ENCODE peak calls at places on chromosome 3, in seven cellular contexts. One of them, this sample, is unnamed.

GRCh38 chr3:196115678-196116083 is 33.8 kb upstream of the TFRC start:
- DNase-seq in Peyer's patch: peak; percentile 58
- DNase-seq in left ventricle myocardium inferior: no peak
- DNase-seq in right cardiac atrium: no peak
- DNase-seq in heart left ventricle: no peak
- DNase-seq in caudate nucleus: no peak
- DNase-seq in cardiac muscle cell: no peak
- DNase-seq in this sample: no peak

GRCh38 chr3:113185436-113185835 is 25.9 kb upstream of the BOC start:
- DNase-seq in Peyer's patch: no peak
- DNase-seq in left ventricle myocardium inferior: no peak
- DNase-seq in right cardiac atrium: no peak
- DNase-seq in heart left ventricle: no peak
- DNase-seq in caudate nucleus: no peak
- DNase-seq in cardiac muscle cell: no peak
- DNase-seq in this sample: no peak

GRCh38 chr3:190027116-190027515 is 93.6 kb downstream of the P3H2 start:
- DNase-seq in Peyer's patch: no peak
- DNase-seq in left ventricle myocardium inferior: no peak
- DNase-seq in right cardiac atrium: no peak
- DNase-seq in heart left ventricle: no peak
- DNase-seq in caudate nucleus: no peak
- DNase-seq in cardiac muscle cell: no peak
- DNase-seq in this sample: no peak

GRCh38 chr3:191790934-191791333 is 330.0 kb downstream of the PYDC2 start:
- DNase-seq in Peyer's patch: no peak
- DNase-seq in left ventricle myocardium inferior: no peak
- DNase-seq in right cardiac atrium: no peak
- DNase-seq in heart left ventricle: no peak
- DNase-seq in caudate nucleus: no peak
- DNase-seq in cardiac muscle cell: no peak
- DNase-seq in this sample: no peak

GRCh38 chr3:10757021-10757820 is 58.8 kb upstream of the SLC6A11 start:
- DNase-seq in Peyer's patch: no peak
- DNase-seq in left ventricle myocardium inferior: no peak
- DNase-seq in right cardiac atrium: no peak
- DNase-seq in heart left ventricle: no peak
- DNase-seq in caudate nucleus: no peak
- DNase-seq in cardiac muscle cell: no peak
- DNase-seq in this sample: no peak

GRCh38 chr3:150275946-150276345 is 132.2 kb upstream of the TSC22D2 start:
- DNase-seq in Peyer's patch: no peak
- DNase-seq in left ventricle myocardium inferior: no peak
- DNase-seq in right cardiac atrium: no peak
- DNase-seq in heart left ventricle: no peak
- DNase-seq in caudate nucleus: no peak
- DNase-seq in cardiac muscle cell: no peak
- DNase-seq in this sample: no peak

GRCh38 chr3:177793451-177793850 is 596.2 kb upstream of the TBL1XR1 start:
- DNase-seq in Peyer's patch: no peak
- DNase-seq in left ventricle myocardium inferior: no peak
- DNase-seq in right cardiac atrium: no peak
- DNase-seq in heart left ventricle: no peak
- DNase-seq in caudate nucleus: no peak
- DNase-seq in cardiac muscle cell: no peak
- DNase-seq in this sample: no peak

GRCh38 chr3:36595531-36595930 is 168.8 kb downstream of the DCLK3 start:
- DNase-seq in Peyer's patch: no peak
- DNase-seq in left ventricle myocardium inferior: no peak
- DNase-seq in right cardiac atrium: no peak
- DNase-seq in heart left ventricle: no peak
- DNase-seq in caudate nucleus: no peak
- DNase-seq in cardiac muscle cell: no peak
- DNase-seq in this sample: no peak

GRCh38 chr3:78148986-78149717 is 1109.3 kb downstream of the ROBO2 start:
- DNase-seq in Peyer's patch: no peak
- DNase-seq in left ventricle myocardium inferior: no peak
- DNase-seq in right cardiac atrium: no peak
- DNase-seq in heart left ventricle: no peak
- DNase-seq in caudate nucleus: no peak
- DNase-seq in cardiac muscle cell: no peak
- DNase-seq in this sample: no peak

GRCh38 chr3:178318440-178318839 is 217.8 kb upstream of the KCNMB2 start:
- DNase-seq in Peyer's patch: no peak
- DNase-seq in left ventricle myocardium inferior: no peak
- DNase-seq in right cardiac atrium: no peak
- DNase-seq in heart left ventricle: no peak
- DNase-seq in caudate nucleus: peak; percentile 16
- DNase-seq in cardiac muscle cell: no peak
- DNase-seq in this sample: no peak

GRCh38 chr3:161108840-161109239 is 3.7 kb upstream of the B3GALNT1 start:
- DNase-seq in Peyer's patch: no peak
- DNase-seq in left ventricle myocardium inferior: no peak
- DNase-seq in right cardiac atrium: no peak
- DNase-seq in heart left ventricle: no peak
- DNase-seq in caudate nucleus: no peak
- DNase-seq in cardiac muscle cell: no peak
- DNase-seq in this sample: no peak

GRCh38 chr3:181329024-181329423 is 339.5 kb upstream of the DNAJC19 start:
- DNase-seq in Peyer's patch: no peak
- DNase-seq in left ventricle myocardium inferior: no peak
- DNase-seq in right cardiac atrium: no peak
- DNase-seq in heart left ventricle: no peak
- DNase-seq in caudate nucleus: no peak
- DNase-seq in cardiac muscle cell: no peak
- DNase-seq in this sample: no peak

GRCh38 chr3:126342991-126343661 is 14.1 kb downstream of the KLF15 start:
- DNase-seq in Peyer's patch: peak; percentile 41
- DNase-seq in left ventricle myocardium inferior: no peak
- DNase-seq in right cardiac atrium: no peak
- DNase-seq in heart left ventricle: peak; percentile 13
- DNase-seq in caudate nucleus: no peak
- DNase-seq in cardiac muscle cell: peak; percentile 20
- DNase-seq in this sample: no peak

GRCh38 chr3:4504340-4505261 is 11.5 kb downstream of the ITPR1 start:
- DNase-seq in Peyer's patch: peak; percentile 62
- DNase-seq in left ventricle myocardium inferior: no peak
- DNase-seq in right cardiac atrium: peak; percentile 27
- DNase-seq in heart left ventricle: no peak
- DNase-seq in caudate nucleus: no peak
- DNase-seq in cardiac muscle cell: peak; percentile 42
- DNase-seq in this sample: no peak

GRCh38 chr3:119497824-119498187 is 541 bp upstream of the TIMMDC1 start:
- DNase-seq in Peyer's patch: peak; percentile 51
- DNase-seq in left ventricle myocardium inferior: no peak
- DNase-seq in right cardiac atrium: no peak
- DNase-seq in heart left ventricle: no peak
- DNase-seq in caudate nucleus: no peak
- DNase-seq in cardiac muscle cell: peak; percentile 16
- DNase-seq in this sample: no peak

GRCh38 chr3:67415504-67415903 is 238.9 kb downstream of the SUCLG2 start:
- DNase-seq in Peyer's patch: no peak
- DNase-seq in left ventricle myocardium inferior: no peak
- DNase-seq in right cardiac atrium: no peak
- DNase-seq in heart left ventricle: no peak
- DNase-seq in caudate nucleus: no peak
- DNase-seq in cardiac muscle cell: no peak
- DNase-seq in this sample: peak; percentile 18

GRCh38 chr3:50268703-50269451 is at the start of gene SEMA3B:
- DNase-seq in Peyer's patch: peak; percentile 91
- DNase-seq in left ventricle myocardium inferior: peak; percentile 60
- DNase-seq in right cardiac atrium: peak; percentile 73
- DNase-seq in heart left ventricle: peak; percentile 68
- DNase-seq in caudate nucleus: peak; percentile 35
- DNase-seq in cardiac muscle cell: no peak
- DNase-seq in this sample: no peak

GRCh38 chr3:134038716-134039115 is 9.0 kb upstream of the SLCO2A1 start:
- DNase-seq in Peyer's patch: peak; percentile 54
- DNase-seq in left ventricle myocardium inferior: no peak
- DNase-seq in right cardiac atrium: no peak
- DNase-seq in heart left ventricle: no peak
- DNase-seq in caudate nucleus: no peak
- DNase-seq in cardiac muscle cell: no peak
- DNase-seq in this sample: no peak

GRCh38 chr3:16866447-16867025 is 18.2 kb upstream of the PLCL2 start:
- DNase-seq in Peyer's patch: no peak
- DNase-seq in left ventricle myocardium inferior: no peak
- DNase-seq in right cardiac atrium: no peak
- DNase-seq in heart left ventricle: no peak
- DNase-seq in caudate nucleus: no peak
- DNase-seq in cardiac muscle cell: no peak
- DNase-seq in this sample: no peak

GRCh38 chr3:102926618-102927017 is 491.8 kb downstream of the ZPLD1 start:
- DNase-seq in Peyer's patch: no peak
- DNase-seq in left ventricle myocardium inferior: no peak
- DNase-seq in right cardiac atrium: no peak
- DNase-seq in heart left ventricle: no peak
- DNase-seq in caudate nucleus: no peak
- DNase-seq in cardiac muscle cell: no peak
- DNase-seq in this sample: no peak

GRCh38 chr3:55487376-55488241 is 503 bp upstream of the WNT5A start:
- DNase-seq in Peyer's patch: no peak
- DNase-seq in left ventricle myocardium inferior: peak; percentile 22
- DNase-seq in right cardiac atrium: no peak
- DNase-seq in heart left ventricle: peak; percentile 12
- DNase-seq in caudate nucleus: no peak
- DNase-seq in cardiac muscle cell: peak; percentile 68
- DNase-seq in this sample: no peak
- H3K27ac ChIP-seq in Peyer's patch: peak overlapping the region; percentile 78
- H3K27ac ChIP-seq in left ventricle myocardium inferior: peak overlapping the region; percentile 74
- H3K27ac ChIP-seq in right cardiac atrium: no peak overlapping the region
- H3K27ac ChIP-seq in heart left ventricle: peak overlapping the region; percentile 56
- H3K27ac ChIP-seq in caudate nucleus: no peak overlapping the region
- H3K27ac ChIP-seq in cardiac muscle cell: peak overlapping the region; percentile 91
- H3K27ac ChIP-seq in this sample: peak overlapping the region; percentile 97

GRCh38 chr3:12818273-12818672 is 21.8 kb downstream of the CAND2 start:
- DNase-seq in Peyer's patch: no peak
- DNase-seq in left ventricle myocardium inferior: no peak
- DNase-seq in right cardiac atrium: no peak
- DNase-seq in heart left ventricle: no peak
- DNase-seq in caudate nucleus: no peak
- DNase-seq in cardiac muscle cell: no peak
- DNase-seq in this sample: no peak
- H3K27ac ChIP-seq in Peyer's patch: no peak overlapping the region
- H3K27ac ChIP-seq in left ventricle myocardium inferior: no peak overlapping the region
- H3K27ac ChIP-seq in right cardiac atrium: no peak overlapping the region
- H3K27ac ChIP-seq in heart left ventricle: no peak overlapping the region
- H3K27ac ChIP-seq in caudate nucleus: no peak overlapping the region
- H3K27ac ChIP-seq in cardiac muscle cell: no peak overlapping the region
- H3K27ac ChIP-seq in this sample: no peak overlapping the region

GRCh38 chr3:30553641-30554316 is 52.6 kb upstream of the TGFBR2 start:
- DNase-seq in Peyer's patch: no peak
- DNase-seq in left ventricle myocardium inferior: no peak
- DNase-seq in right cardiac atrium: no peak
- DNase-seq in heart left ventricle: no peak
- DNase-seq in caudate nucleus: no peak
- DNase-seq in cardiac muscle cell: no peak
- DNase-seq in this sample: no peak

GRCh38 chr3:30551266-30551665 is 55.1 kb upstream of the TGFBR2 start:
- DNase-seq in Peyer's patch: no peak
- DNase-seq in left ventricle myocardium inferior: no peak
- DNase-seq in right cardiac atrium: no peak
- DNase-seq in heart left ventricle: no peak
- DNase-seq in caudate nucleus: no peak
- DNase-seq in cardiac muscle cell: no peak
- DNase-seq in this sample: no peak

GRCh38 chr3:30549600-30549999 is 56.8 kb upstream of the TGFBR2 start:
- DNase-seq in Peyer's patch: no peak
- DNase-seq in left ventricle myocardium inferior: no peak
- DNase-seq in right cardiac atrium: no peak
- DNase-seq in heart left ventricle: no peak
- DNase-seq in caudate nucleus: no peak
- DNase-seq in cardiac muscle cell: no peak
- DNase-seq in this sample: no peak

GRCh38 chr3:30550246-30550645 is 56.2 kb upstream of the TGFBR2 start:
- DNase-seq in Peyer's patch: no peak
- DNase-seq in left ventricle myocardium inferior: no peak
- DNase-seq in right cardiac atrium: no peak
- DNase-seq in heart left ventricle: no peak
- DNase-seq in caudate nucleus: no peak
- DNase-seq in cardiac muscle cell: no peak
- DNase-seq in this sample: no peak

DNA sequence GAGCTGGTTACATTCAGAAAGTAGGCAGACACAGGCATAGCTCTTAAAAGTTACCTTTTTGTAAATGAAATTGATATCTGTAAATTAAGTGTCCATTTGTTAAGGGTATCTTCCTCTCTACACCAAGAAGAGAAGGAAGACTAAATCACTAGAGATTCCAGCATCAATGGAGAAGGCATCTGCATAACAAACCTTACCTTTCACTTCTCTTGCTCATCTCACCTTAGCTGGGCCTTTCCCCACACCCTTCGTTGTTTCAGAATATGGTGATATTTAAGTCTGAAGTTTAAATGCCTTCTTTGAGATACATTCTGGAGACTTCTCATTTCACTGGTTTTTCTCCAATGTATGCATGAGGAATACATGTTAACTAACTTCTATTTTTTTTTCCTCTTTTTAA is 54.5 kb upstream of the TGFBR2 start:
- DNase-seq in Peyer's patch: no peak
- DNase-seq in left ventricle myocardium inferior: no peak
- DNase-seq in right cardiac atrium: no peak
- DNase-seq in heart left ventricle: no peak
- DNase-seq in caudate nucleus: no peak
- DNase-seq in cardiac muscle cell: no peak
- DNase-seq in this sample: no peak
- H3K27ac ChIP-seq in Peyer's patch: no peak overlapping the region
- H3K27ac ChIP-seq in left ventricle myocardium inferior: no peak overlapping the region
- H3K27ac ChIP-seq in right cardiac atrium: no peak overlapping the region
- H3K27ac ChIP-seq in heart left ventricle: no peak overlapping the region
- H3K27ac ChIP-seq in caudate nucleus: no peak overlapping the region
- H3K27ac ChIP-seq in cardiac muscle cell: no peak overlapping the region
- H3K27ac ChIP-seq in this sample: no peak overlapping the region

DNA sequence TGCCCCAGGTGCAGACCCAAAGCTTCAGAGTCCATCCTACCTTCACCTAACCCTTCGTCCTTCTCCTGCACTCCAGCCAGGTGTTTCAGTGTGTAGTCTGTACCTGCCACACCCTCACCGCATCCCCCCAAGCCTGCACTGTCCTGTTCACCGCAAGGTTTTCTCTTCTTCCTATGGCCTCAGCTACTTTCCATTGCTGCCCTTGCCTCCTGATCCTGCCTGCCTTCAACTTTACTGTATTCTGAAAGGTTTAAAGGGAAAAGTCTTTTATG is 9.3 kb downstream of the GPR160 start:
- DNase-seq in Peyer's patch: no peak
- DNase-seq in left ventricle myocardium inferior: no peak
- DNase-seq in right cardiac atrium: no peak
- DNase-seq in heart left ventricle: no peak
- DNase-seq in caudate nucleus: no peak
- DNase-seq in cardiac muscle cell: no peak
- DNase-seq in this sample: no peak
- H3K27ac ChIP-seq in Peyer's patch: peak overlapping the region; percentile 90
- H3K27ac ChIP-seq in left ventricle myocardium inferior: no peak overlapping the region
- H3K27ac ChIP-seq in right cardiac atrium: no peak overlapping the region
- H3K27ac ChIP-seq in heart left ventricle: no peak overlapping the region
- H3K27ac ChIP-seq in caudate nucleus: no peak overlapping the region
- H3K27ac ChIP-seq in cardiac muscle cell: no peak overlapping the region
- H3K27ac ChIP-seq in this sample: no peak overlapping the region

DNA sequence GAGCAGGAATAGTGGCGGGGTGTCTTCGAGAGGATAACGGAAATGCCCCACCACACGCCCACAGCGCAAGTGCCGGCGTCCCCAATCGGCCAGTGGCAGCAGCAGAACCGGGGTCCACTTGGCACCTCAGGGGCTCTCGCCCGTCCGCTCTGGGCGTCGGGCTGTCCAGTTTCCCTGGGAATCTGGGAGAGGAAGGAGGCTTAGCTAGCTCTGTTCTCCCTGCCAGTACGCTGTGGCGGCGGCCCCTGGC is 53.7 kb downstream of the CCDC54 start:
- DNase-seq in Peyer's patch: no peak
- DNase-seq in left ventricle myocardium inferior: peak; percentile 40
- DNase-seq in right cardiac atrium: no peak
- DNase-seq in heart left ventricle: no peak
- DNase-seq in caudate nucleus: peak; percentile 53
- DNase-seq in cardiac muscle cell: no peak
- DNase-seq in this sample: no peak
- H3K27ac ChIP-seq in Peyer's patch: peak overlapping the region; percentile 94
- H3K27ac ChIP-seq in left ventricle myocardium inferior: peak overlapping the region; percentile 96
- H3K27ac ChIP-seq in right cardiac atrium: peak overlapping the region; percentile 86
- H3K27ac ChIP-seq in heart left ventricle: peak overlapping the region; percentile 99
- H3K27ac ChIP-seq in caudate nucleus: peak overlapping the region; percentile 95
- H3K27ac ChIP-seq in cardiac muscle cell: no peak overlapping the region
- H3K27ac ChIP-seq in this sample: no peak overlapping the region